ENCODE peak calls at places on chromosomes 1 and 21, in eight cellular contexts. T is HL-60, F is right atrium auricular region, D is cardiac muscle cell, I is colonic mucosa, X is Peyer's patch, R is heart left ventricle, C is fibroblast of lung. Q is an unnamed sample.

GRCh38 chr1:232318143-232318542 is 311.8 kb downstream of the SIPA1L2 start:
- DNase-seq in R (no peak), F (no peak), D (no peak), T (no peak), I (no peak), X (no peak), C (no peak), Q (no peak)

GRCh38 chr1:238485062-238485905 is 594.6 kb upstream of the ZP4 start:
- DNase-seq in C (peak; percentile 18), I (no peak), X (no peak), D (no peak), R (no peak), F (no peak), T (no peak), Q (no peak)

GRCh38 chr1:60428161-60428560 is 354.6 kb upstream of the C1orf87 start:
- DNase-seq in T (no peak), F (no peak), R (no peak), X (no peak), C (no peak), I (no peak), D (no peak), Q (no peak)

GRCh38 chr1:242524571-242525359 is at the start of gene PLD5:
- DNase-seq in I (no peak), T (no peak), R (no peak), C (no peak), F (no peak), D (peak; percentile 52), X (no peak), Q (no peak)

GRCh38 chr1:32806910-32807523 is 10.1 kb downstream of the YARS1 start:
- DNase-seq in I (no peak), D (peak; percentile 65), X (no peak), R (no peak), F (no peak), C (peak; percentile 64), T (no peak), Q (no peak)

GRCh38 chr1:174812656-174813055 is 187.1 kb upstream of the CACYBP start:
- DNase-seq in I (no peak), D (no peak), R (no peak), T (no peak), C (no peak), F (no peak), X (no peak), Q (no peak)

GRCh38 chr1:109432336-109432735 is 6.1 kb upstream of the PSMA5 start:
- DNase-seq in D (no peak), T (no peak), X (no peak), C (peak; percentile 23), I (no peak), F (no peak), R (no peak), Q (no peak)

GRCh38 chr1:154837679-154838171 is 32.4 kb downstream of the KCNN3 start:
- DNase-seq in C (no peak), X (peak; percentile 89), I (peak; percentile 39), F (no peak), D (no peak), R (peak; percentile 75), T (no peak), Q (no peak)

GRCh38 chr1:180969429-180969828 is 53.2 kb downstream of the STX6 start:
- DNase-seq in I (no peak), F (no peak), D (no peak), X (no peak), R (no peak), C (no peak), T (peak; percentile 77), Q (peak; percentile 65)

GRCh38 chr1:21853130-21853424 is 41.0 kb downstream of the LDLRAD2 start:
- DNase-seq in F (no peak), C (no peak), I (no peak), T (no peak), D (no peak), X (no peak), R (no peak), Q (no peak)

GRCh38 chr1:181640959-181641358 is 157.6 kb downstream of the CACNA1E start:
- DNase-seq in C (no peak), R (no peak), X (no peak), T (no peak), D (no peak), I (no peak), F (no peak), Q (no peak)

GRCh38 chr1:44801491-44802305 is 1.5 kb downstream of the PLK3 start:
- DNase-seq in C (no peak), D (no peak), R (no peak), T (no peak), F (no peak), X (peak; percentile 66), I (no peak), Q (no peak)

GRCh38 chr1:182806015-182806678 is 16.6 kb downstream of the NPL start:
- DNase-seq in C (no peak), X (no peak), D (peak; percentile 18), F (no peak), R (no peak), T (no peak), I (no peak), Q (no peak)

GRCh38 chr1:85459274-85459673 is 5.7 kb downstream of the DDAH1 start:
- DNase-seq in F (no peak), X (no peak), D (no peak), C (no peak), I (no peak), T (no peak), R (no peak), Q (no peak)

GRCh38 chr1:225450491-225451191 is 22.8 kb upstream of the LBR start:
- DNase-seq in T (no peak), X (peak; percentile 48), D (no peak), I (no peak), R (no peak), F (no peak), C (no peak), Q (peak; percentile 59)

GRCh38 chr1:186481303-186481888 is 20.5 kb upstream of the PDC start:
- DNase-seq in X (no peak), D (no peak), R (no peak), T (no peak), I (no peak), F (no peak), C (peak; percentile 60), Q (no peak)

GRCh38 chr1:93829061-93829460 is 49.9 kb downstream of the DNTTIP2 start:
- DNase-seq in D (no peak), I (no peak), R (no peak), X (no peak), F (no peak), C (no peak), T (no peak), Q (no peak)

GRCh38 chr1:201888282-201889033 is at the start of gene SHISA4:
- DNase-seq in I (peak; percentile 54), D (peak; percentile 54), R (peak; percentile 86), F (peak; percentile 88), T (no peak), X (peak; percentile 62), C (peak; percentile 61), Q (peak; percentile 93)

GRCh38 chr1:234861761-234862160 is 251.8 kb upstream of the IRF2BP2 start:
- DNase-seq in R (no peak), T (no peak), I (no peak), C (no peak), F (no peak), X (no peak), D (no peak), Q (no peak)

GRCh38 chr1:110673805-110674336 is 869 bp downstream of the KCNA3 start:
- DNase-seq in X (peak; percentile 50), C (no peak), D (no peak), R (no peak), F (no peak), I (no peak), T (no peak), Q (no peak)

GRCh38 chr21:37984416-37984815 is 68.2 kb upstream of the KCNJ6 start:
- DNase-seq in R (no peak), I (no peak), C (no peak), T (no peak), F (no peak), X (no peak), D (no peak), Q (no peak)

GRCh38 chr1:175537571-175537970 is 205.8 kb downstream of the TNR start:
- DNase-seq in C (no peak), F (no peak), T (no peak), X (no peak), I (no peak), D (no peak), R (no peak), Q (no peak)

GRCh38 chr1:241215203-241215602 is 141.8 kb downstream of the RGS7 start:
- DNase-seq in F (no peak), R (no peak), X (no peak), I (no peak), C (no peak), T (no peak), D (no peak), Q (no peak)

GRCh38 chr1:67040405-67040804 is 13.5 kb downstream of the SLC35D1 start:
- DNase-seq in R (no peak), I (no peak), D (no peak), C (no peak), F (no peak), X (no peak), T (no peak), Q (no peak)
- H3K27ac ChIP-seq in R (no peak overlapping the region), I (no peak overlapping the region), D (no peak overlapping the region), C (no peak overlapping the region), F (no peak overlapping the region), X (no peak overlapping the region), T (no peak overlapping the region), Q (no peak overlapping the region)

GRCh38 chr1:23554481-23555224 is 4.6 kb downstream of the ID3 start:
- DNase-seq in T (no peak), X (peak; percentile 92), C (peak; percentile 84), F (peak; percentile 83), I (peak; percentile 90), R (peak; percentile 90), D (peak; percentile 95), Q (peak; percentile 94)
- TF ChIP-seq CTCF in T (no peak), X (no peak), C (peak; percentile 8), F (peak; percentile 48), I (no peak), R (peak; percentile 22), D (no peak), Q (no peak)

GRCh38 chr1:12511516-12512468 is 106.2 kb downstream of the DHRS3 start:
- DNase-seq in F (peak; percentile 83), T (no peak), C (peak; percentile 44), X (no peak), D (no peak), R (no peak), I (no peak), Q (no peak)
- H3K27ac ChIP-seq in F (peak overlapping the region; percentile 58), T (no peak overlapping the region), C (no peak overlapping the region), X (peak overlapping the region; percentile 41), D (peak overlapping the region; percentile 0), R (peak overlapping the region; percentile 10), I (peak overlapping the region; percentile 33), Q (peak overlapping the region; percentile 81)

DNA sequence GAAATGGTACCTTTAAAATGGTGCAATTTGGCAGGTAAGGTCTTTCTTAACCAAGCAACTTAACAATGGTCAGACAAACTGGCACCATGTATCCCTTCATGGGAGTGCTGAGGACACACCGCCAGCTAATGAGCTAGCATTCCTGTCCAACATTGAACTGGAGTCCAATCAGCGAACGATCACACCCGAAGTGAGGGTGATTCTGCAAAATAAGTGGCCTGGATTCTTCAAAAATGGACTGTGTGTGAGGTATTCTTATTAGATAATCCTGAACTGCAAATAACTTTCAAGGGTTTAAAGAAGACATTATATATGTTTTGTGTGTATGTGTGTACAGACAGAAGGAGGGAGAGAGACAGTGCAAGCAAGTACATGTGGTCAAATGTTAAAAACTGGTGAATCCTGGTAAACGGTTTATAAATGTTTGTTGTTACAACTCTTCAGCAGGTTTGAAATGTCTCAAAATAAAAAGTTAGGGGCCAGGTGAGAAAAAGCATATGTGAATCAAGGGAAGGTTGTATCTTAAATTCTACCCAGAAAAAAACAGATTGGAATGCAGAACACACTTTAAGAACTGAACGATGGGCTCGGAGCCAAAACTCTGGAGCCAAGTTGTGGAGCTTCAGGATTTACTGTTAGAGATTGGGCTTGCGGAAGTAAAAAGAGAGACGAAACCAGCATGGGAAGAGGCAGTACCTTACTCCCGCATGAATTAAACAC is 20.9 kb downstream of the GADD45A start:
- DNase-seq in R (no peak), X (no peak), I (no peak), D (no peak), T (no peak), F (no peak), C (no peak), Q (no peak)
- TF ChIP-seq CTCF in R (no peak), X (no peak), I (no peak), D (no peak), T (no peak), F (no peak), C (no peak), Q (no peak)

Q was measured in coronary artery.